ENCODE peak calls at places on chromosomes 2 and 18, in four cellular contexts. V is retina, W is HTR-8/SVneo, O is hypothalamus. H is an unnamed sample.

GRCh38 chr2:209687261-209687660 is 84.4 kb upstream of the UNC80 start:
- DNase-seq in V (peak; percentile 21), W (no peak), O (no peak), H (no peak)

GRCh38 chr2:218033590-218034496 is 31.0 kb upstream of the TNS1 start:
- DNase-seq in V (peak; percentile 67), W (no peak), O (no peak), H (no peak)

GRCh38 chr18:79518683-79519128 is 123.0 kb downstream of the NFATC1 start:
- DNase-seq in V (no peak), W (no peak), O (no peak), H (no peak)

GRCh38 chr2:120939595-120940318 is 204.1 kb downstream of the GLI2 start:
- DNase-seq in V (no peak), W (no peak), O (no peak), H (no peak)

GRCh38 chr18:46211816-46212215 is 107.6 kb downstream of the HAUS1 start:
- DNase-seq in V (no peak), W (no peak), O (no peak), H (no peak)

GRCh38 chr2:11111811-11112425 is 43.3 kb upstream of the SLC66A3 start:
- DNase-seq in V (no peak), W (no peak), O (no peak), H (peak; percentile 29)

GRCh38 chr2:13822365-13822764 is 810.2 kb upstream of the LRATD1 start:
- DNase-seq in V (no peak), W (no peak), O (no peak), H (no peak)

GRCh38 chr2:219562049-219563020 is 9.0 kb downstream of the OBSL1 start:
- DNase-seq in V (no peak), W (no peak), O (no peak), H (no peak)

GRCh38 chr2:66240284-66240683 is 194.6 kb upstream of the MEIS1 start:
- DNase-seq in V (peak; percentile 10), W (no peak), O (no peak), H (no peak)

GRCh38 chr2:187466129-187466792 is 18.2 kb upstream of the CALCRL start:
- DNase-seq in V (no peak), W (no peak), O (no peak), H (no peak)

GRCh38 chr18:47204908-47205522 is 28.9 kb upstream of the IER3IP1 start:
- DNase-seq in V (peak; percentile 43), W (peak; percentile 5), O (no peak), H (peak; percentile 21)

GRCh38 chr2:240572141-240573031 is 4.1 kb downstream of the RNPEPL1 start:
- DNase-seq in V (no peak), W (no peak), O (no peak), H (no peak)

GRCh38 chr2:101204400-101205095 is 48.1 kb upstream of the CNOT11 start:
- DNase-seq in V (no peak), W (peak; percentile 24), O (no peak), H (no peak)

GRCh38 chr2:160882906-160883305 is 277.3 kb upstream of the TANK start:
- DNase-seq in V (no peak), W (no peak), O (no peak), H (peak; percentile 48)

GRCh38 chr2:176535480-176536113 is 266.4 kb downstream of the MTX2 start:
- DNase-seq in V (no peak), W (no peak), O (no peak), H (no peak)

GRCh38 chr2:188291617-188292445 is at the start of gene GULP1:
- DNase-seq in V (peak; percentile 95), W (peak; percentile 54), O (peak; percentile 19), H (peak; percentile 84)

GRCh38 chr2:42032796-42033195 is 15.0 kb upstream of the PKDCC start:
- DNase-seq in V (no peak), W (no peak), O (no peak), H (no peak)

GRCh38 chr2:191661099-191661681 is 16.7 kb upstream of the NABP1 start:
- DNase-seq in V (no peak), W (no peak), O (no peak), H (no peak)

GRCh38 chr2:85162746-85163301 is 29.6 kb downstream of the TCF7L1 start:
- DNase-seq in V (no peak), W (no peak), O (no peak), H (no peak)

GRCh38 chr2:60460577-60461420 is 92.7 kb downstream of the BCL11A start:
- DNase-seq in V (no peak), W (no peak), O (no peak), H (no peak)

GRCh38 chr2:138490673-138491494 is 10.7 kb upstream of the SPOPL start:
- DNase-seq in V (no peak), W (no peak), O (no peak), H (no peak)

GRCh38 chr18:65235966-65236634 is 514.7 kb upstream of the CDH7 start:
- DNase-seq in V (peak; percentile 76), W (no peak), O (no peak), H (peak; percentile 19)

H was measured in SK-N-DZ.